ENCODE peak calls at places on chromosome 11, in seven cellular contexts. Y is D341Med; T is heart right ventricle; L is activated gamma-delta T cell treated with anti-CD3 and anti-CD28 coated beads, Interleukin-2, amount 50 U/mL, for 16 hours; J is type B pancreatic cell; X is C1 segment of cervical spinal cord; O is cardiac muscle cell. A is an unnamed sample.

GRCh38 chr11:61356701-61357100 is 5.0 kb downstream of the CYB561A3 start:
- DNase-seq in L (no peak), J (no peak), T (no peak), X (no peak), O (no peak), Y (no peak), A (no peak)

GRCh38 chr11:37505406-37505805 is 907.4 kb upstream of the RAG2 start:
- DNase-seq in O (no peak), T (no peak), L (no peak), Y (no peak), J (no peak), X (no peak), A (no peak)

GRCh38 chr11:64331569-64332371 is 8.2 kb upstream of the CCDC88B start:
- DNase-seq in J (no peak), O (peak; percentile 53), X (peak; percentile 24), L (peak; percentile 75), Y (peak; percentile 81), T (peak; percentile 73), A (peak; percentile 73)

GRCh38 chr11:45590743-45591142 is 74.7 kb downstream of the CHST1 start:
- DNase-seq in J (no peak), T (no peak), O (no peak), L (no peak), Y (no peak), X (peak; percentile 39), A (no peak)

GRCh38 chr11:3786781-3787428 is 10.4 kb downstream of the NUP98 start:
- DNase-seq in L (no peak), Y (no peak), T (no peak), O (no peak), J (no peak), X (no peak), A (no peak)

GRCh38 chr11:67544591-67545242 is 21.5 kb upstream of the CABP2 start:
- DNase-seq in J (no peak), X (no peak), T (no peak), O (no peak), Y (no peak), L (no peak), A (peak; percentile 79)

GRCh38 chr11:132777067-132777975 is 755.0 kb downstream of the OPCML start:
- DNase-seq in L (no peak), J (no peak), Y (no peak), O (no peak), X (no peak), T (no peak), A (no peak)

GRCh38 chr11:69374110-69374981 is 80.4 kb downstream of the MYEOV start:
- DNase-seq in J (peak; percentile 66), X (no peak), O (no peak), T (no peak), L (no peak), Y (no peak), A (no peak)

GRCh38 chr11:9562716-9563115 is 10.8 kb upstream of the WEE1 start:
- DNase-seq in O (no peak), X (no peak), J (no peak), T (no peak), Y (no peak), L (no peak), A (no peak)

GRCh38 chr11:128859563-128860441 is 7.3 kb downstream of the KCNJ1 start:
- DNase-seq in O (peak; percentile 74), T (peak; percentile 80), X (peak; percentile 21), J (no peak), Y (peak; percentile 81), L (peak; percentile 47), A (no peak)

GRCh38 chr11:105968021-105968697 is 53.9 kb downstream of the MSANTD4 start:
- DNase-seq in T (no peak), O (no peak), X (no peak), Y (no peak), L (no peak), J (no peak), A (peak; percentile 45)

GRCh38 chr11:59174664-59175033 is 2.7 kb downstream of the DTX4 start:
- DNase-seq in X (no peak), O (no peak), L (no peak), J (no peak), T (no peak), Y (no peak), A (peak; percentile 22)

GRCh38 chr11:70580036-70580805 is 181.9 kb downstream of the CTTN start:
- DNase-seq in T (no peak), L (no peak), X (no peak), J (no peak), Y (no peak), O (peak; percentile 79), A (no peak)

GRCh38 chr11:61369372-61370348 is 7.5 kb downstream of the TMEM138 start:
- DNase-seq in J (no peak), O (no peak), Y (no peak), X (peak; percentile 20), T (peak; percentile 39), L (no peak), A (peak; percentile 66)

GRCh38 chr11:32072872-32073661 is 17.8 kb upstream of the RCN1 start:
- DNase-seq in J (no peak), Y (peak; percentile 91), O (no peak), X (no peak), T (no peak), L (no peak), A (no peak)

GRCh38 chr11:27716850-27717249 is 16.6 kb upstream of the BDNF start:
- DNase-seq in J (no peak), Y (no peak), T (no peak), X (no peak), L (no peak), O (no peak), A (no peak)

GRCh38 chr11:73465019-73465675 is 88.9 kb downstream of the RELT start:
- DNase-seq in X (no peak), J (no peak), T (no peak), L (no peak), O (no peak), Y (no peak), A (no peak)

GRCh38 chr11:100741866-100742625 is 55.0 kb downstream of the ARHGAP42 start:
- DNase-seq in X (no peak), Y (no peak), J (no peak), O (no peak), L (no peak), T (no peak), A (no peak)

GRCh38 chr11:22633354-22633902 is 7.8 kb upstream of the FANCF start:
- DNase-seq in O (no peak), L (no peak), Y (no peak), J (no peak), T (no peak), X (no peak), A (no peak)

GRCh38 chr11:118055966-118056365 is 20.9 kb upstream of the TMPRSS4 start:
- DNase-seq in J (peak; percentile 57), T (no peak), O (no peak), Y (no peak), X (no peak), L (no peak), A (no peak)

GRCh38 chr11:37449146-37449545 is 851.1 kb upstream of the RAG2 start:
- DNase-seq in O (peak; percentile 64), T (no peak), L (no peak), X (no peak), Y (peak; percentile 39), J (no peak), A (peak; percentile 35)

GRCh38 chr11:29124436-29124835 is 892.4 kb downstream of the KCNA4 start:
- DNase-seq in T (no peak), X (no peak), O (no peak), J (no peak), Y (peak; percentile 31), L (no peak), A (no peak)

GRCh38 chr11:96272542-96273306 is 70.3 kb downstream of the MAML2 start:
- DNase-seq in O (no peak), T (no peak), J (no peak), L (no peak), Y (no peak), X (no peak), A (no peak)

GRCh38 chr11:64226507-64227051 is 505 bp downstream of the NUDT22 start:
- DNase-seq in O (no peak), X (peak; percentile 72), J (no peak), L (peak; percentile 34), Y (no peak), T (peak; percentile 67), A (peak; percentile 46)

GRCh38 chr11:134252539-134253188 is 488 bp downstream of the THYN1 start:
- DNase-seq in T (no peak), L (no peak), J (no peak), Y (peak; percentile 47), X (peak; percentile 43), O (peak; percentile 42), A (no peak)

GRCh38 chr11:61928606-61929005 is 11.2 kb upstream of the RAB3IL1 start:
- DNase-seq in J (no peak), O (no peak), T (no peak), X (no peak), Y (no peak), L (no peak), A (no peak)

GRCh38 chr11:57288771-57289579 is 35.8 kb downstream of the TNKS1BP1 start:
- DNase-seq in X (no peak), L (no peak), J (no peak), Y (no peak), T (no peak), O (no peak), A (peak; percentile 9)

GRCh38 chr11:47485112-47485511 is 36.2 kb upstream of the RAPSN start:
- DNase-seq in X (no peak), Y (no peak), L (no peak), O (no peak), J (no peak), T (no peak), A (no peak)

GRCh38 chr11:94934362-94934761 is 39.0 kb downstream of the CWC15 start:
- DNase-seq in T (no peak), Y (no peak), O (no peak), X (no peak), J (no peak), L (no peak), A (no peak)

GRCh38 chr11:122814401-122814800 is 23.9 kb upstream of the CRTAM start:
- DNase-seq in Y (no peak), J (no peak), L (no peak), X (no peak), O (no peak), T (no peak), A (no peak)

GRCh38 chr11:40434941-40435340 is 1024.5 kb downstream of the LRRC4C start:
- DNase-seq in O (no peak), Y (no peak), T (no peak), X (no peak), L (no peak), J (no peak), A (no peak)

GRCh38 chr11:86524603-86525352 is 147.6 kb downstream of the ME3 start:
- DNase-seq in Y (no peak), O (no peak), T (no peak), L (no peak), J (no peak), X (no peak), A (peak; percentile 75)

GRCh38 chr11:35326266-35326879 is 93.0 kb downstream of the SLC1A2 start:
- DNase-seq in J (no peak), X (no peak), L (no peak), T (no peak), Y (no peak), O (no peak), A (no peak)

GRCh38 chr11:17839973-17840611 is 105.5 kb downstream of the KCNC1 start:
- DNase-seq in L (no peak), J (no peak), Y (no peak), O (no peak), T (no peak), X (no peak), A (no peak)

GRCh38 chr11:115418626-115419025 is 85.6 kb downstream of the CADM1 start:
- DNase-seq in X (no peak), J (no peak), Y (no peak), T (no peak), O (no peak), L (no peak), A (no peak)

GRCh38 chr11:3148990-3149851 is 15.9 kb downstream of the OSBPL5 start:
- DNase-seq in O (peak; percentile 36), J (no peak), T (no peak), Y (no peak), X (no peak), L (no peak), A (no peak)

GRCh38 chr11:108497317-108498045 is 703 bp downstream of the POGLUT3 start:
- DNase-seq in X (peak; percentile 62), T (peak; percentile 77), Y (peak; percentile 81), J (peak; percentile 77), L (peak; percentile 46), O (peak; percentile 86), A (peak; percentile 73)

GRCh38 chr11:116643521-116643920 is 129.3 kb downstream of the BUD13 start:
- DNase-seq in O (no peak), Y (peak; percentile 12), X (no peak), T (no peak), L (no peak), J (no peak), A (no peak)